ENCODE peak calls at places on chromosomes 4 and X, in five cellular contexts. D is activated CD4-positive, alpha-beta T cell treated with anti-CD3 and anti-CD28 coated beads, Interleukin-2, amount 10 ng/mL, durations not matched to agents 7 days and 5 days; M is skeletal muscle cell; A is NCI-H226; U is H9. Q is an unnamed sample.

GRCh38 chr4:2186865-2187172 is 55.1 kb downstream of the HAUS3 start:
- DNase-seq in D (no peak), M (no peak), U (no peak), A (no peak), Q (no peak)

GRCh38 chrX:41596586-41596985 is 92.2 kb upstream of the GPR34 start:
- DNase-seq in A (no peak), D (no peak), U (no peak), M (no peak), Q (no peak)

GRCh38 chr4:102341201-102341600 is 4.1 kb downstream of the SLC39A8 start:
- DNase-seq in U (no peak), A (no peak), M (no peak), D (no peak), Q (no peak)

GRCh38 chr4:3736806-3737205 is 29.4 kb upstream of the ADRA2C start:
- DNase-seq in M (no peak), U (no peak), D (no peak), A (no peak), Q (no peak)

GRCh38 chr4:148239406-148239805 is 202.8 kb downstream of the NR3C2 start:
- DNase-seq in M (no peak), U (no peak), D (no peak), A (no peak), Q (no peak)

GRCh38 chr4:21320034-21320433 is 619.8 kb downstream of the PACRGL start:
- DNase-seq in A (no peak), D (no peak), U (no peak), M (no peak), Q (no peak)

GRCh38 chrX:47283015-47283771 is 50.4 kb downstream of the USP11 start:
- DNase-seq in D (no peak), M (peak; percentile 19), U (no peak), A (no peak), Q (no peak)

GRCh38 chr4:17376205-17376604 is 135.7 kb downstream of the QDPR start:
- DNase-seq in U (no peak), A (no peak), D (no peak), M (peak; percentile 19), Q (no peak)

GRCh38 chrX:2592279-2592678 is 91.5 kb upstream of the DHRSX start:
- DNase-seq in U (no peak), A (no peak), D (no peak), M (no peak), Q (no peak)

GRCh38 chrX:15468036-15468435 is 25.1 kb downstream of the PIR start:
- DNase-seq in A (peak; percentile 1), U (no peak), M (no peak), D (no peak), Q (no peak)

GRCh38 chrX:136865270-136866168 is 15.0 kb downstream of the RBMX start:
- DNase-seq in U (no peak), M (no peak), D (no peak), A (no peak), Q (no peak)

GRCh38 chrX:132676102-132676501 is 187.3 kb upstream of the MBNL3 start:
- DNase-seq in D (no peak), M (no peak), U (no peak), A (no peak), Q (no peak)

GRCh38 chr4:106238819-106239420 is 77.1 kb downstream of the TBCK start:
- DNase-seq in D (peak; percentile 32), U (peak; percentile 46), M (no peak), A (peak; percentile 11), Q (no peak)

GRCh38 chrX:110359273-110359672 is 625 bp downstream of the RTL9 start:
- DNase-seq in U (no peak), D (no peak), A (no peak), M (no peak), Q (no peak)

GRCh38 chr4:86606809-86607208 is 12.7 kb downstream of the PTPN13 start:
- DNase-seq in U (no peak), D (no peak), A (no peak), M (no peak), Q (no peak)

GRCh38 chr4:2796261-2797187 is 3.6 kb downstream of the SH3BP2 start:
- DNase-seq in D (no peak), A (peak; percentile 82), M (no peak), U (no peak), Q (peak; percentile 95)

GRCh38 chrX:15447985-15448639 is 45.0 kb downstream of the PIR start:
- DNase-seq in U (no peak), D (no peak), M (no peak), A (no peak), Q (no peak)

GRCh38 chr4:186627226-186627865 is 72.0 kb upstream of the MTNR1A start:
- DNase-seq in D (no peak), U (no peak), A (peak; percentile 37), M (no peak), Q (no peak)

GRCh38 chr4:111630705-111631104 is 514.5 kb upstream of the FAM241A start:
- DNase-seq in A (peak; percentile 11), U (no peak), M (no peak), D (no peak), Q (no peak)

GRCh38 chr4:113539408-113539807 is 222.1 kb downstream of the CAMK2D start:
- DNase-seq in M (peak; percentile 13), D (no peak), A (peak; percentile 65), U (no peak), Q (no peak)

GRCh38 chr4:177246636-177247584 is 62.8 kb upstream of the NEIL3 start:
- DNase-seq in U (no peak), A (no peak), M (no peak), D (no peak), Q (no peak)

GRCh38 chr4:152169666-152170065 is 366.2 kb downstream of the FBXW7 start:
- DNase-seq in U (no peak), D (no peak), M (no peak), A (no peak), Q (no peak)